ENCODE peak calls at places on chromosomes 12 and 14, in eight cellular contexts. One of them, this sample, is unnamed. For H3K9me3, the result is how much of the 10 kb centered on the place peaks cover.

GRCh38 chr12:70044170-70044569 is 199.1 kb upstream of the CNOT2 start:
- DNase-seq in pancreas: no peak
- DNase-seq in kidney: no peak
- DNase-seq in astrocyte: peak
- DNase-seq in esophagus muscularis mucosa: no peak
- DNase-seq in SJSA1: no peak
- DNase-seq in effector memory CD4-positive, alpha-beta T cell: no peak
- DNase-seq in GM23248: peak
- DNase-seq in this sample: no peak

GRCh38 chr14:96502621-96503251 is 554 bp downstream of the PAPOLA start:
- DNase-seq in astrocyte: peak
- DNase-seq in GM23248: peak
- DNase-seq in kidney: peak
- DNase-seq in esophagus muscularis mucosa: no peak
- DNase-seq in pancreas: peak
- DNase-seq in SJSA1: no peak
- DNase-seq in effector memory CD4-positive, alpha-beta T cell: no peak
- DNase-seq in this sample: no peak

GRCh38 chr14:20799444-20799843 is 3.2 kb downstream of the RNASE1 start:
- DNase-seq in effector memory CD4-positive, alpha-beta T cell: no peak
- DNase-seq in SJSA1: no peak
- DNase-seq in esophagus muscularis mucosa: no peak
- DNase-seq in astrocyte: no peak
- DNase-seq in kidney: no peak
- DNase-seq in GM23248: no peak
- DNase-seq in pancreas: no peak
- DNase-seq in this sample: no peak

GRCh38 chr14:37900582-37900981 is 305.2 kb downstream of the TTC6 start:
- DNase-seq in kidney: no peak
- DNase-seq in SJSA1: no peak
- DNase-seq in esophagus muscularis mucosa: no peak
- DNase-seq in pancreas: no peak
- DNase-seq in effector memory CD4-positive, alpha-beta T cell: no peak
- DNase-seq in astrocyte: no peak
- DNase-seq in GM23248: no peak
- DNase-seq in this sample: no peak

GRCh38 chr14:96243785-96244184 is 12.2 kb upstream of the BDKRB1 start:
- DNase-seq in SJSA1: no peak
- DNase-seq in GM23248: no peak
- DNase-seq in effector memory CD4-positive, alpha-beta T cell: no peak
- DNase-seq in kidney: no peak
- DNase-seq in esophagus muscularis mucosa: no peak
- DNase-seq in pancreas: no peak
- DNase-seq in astrocyte: no peak
- DNase-seq in this sample: no peak

GRCh38 chr14:92690171-92691011 is 58.0 kb downstream of the LGMN start:
- DNase-seq in astrocyte: peak
- DNase-seq in pancreas: peak
- DNase-seq in effector memory CD4-positive, alpha-beta T cell: no peak
- DNase-seq in esophagus muscularis mucosa: no peak
- DNase-seq in kidney: peak
- DNase-seq in SJSA1: no peak
- DNase-seq in GM23248: peak
- DNase-seq in this sample: no peak

GRCh38 chr12:89373772-89374572 is 21.7 kb upstream of the DUSP6 start:
- DNase-seq in effector memory CD4-positive, alpha-beta T cell: no peak
- DNase-seq in SJSA1: peak
- DNase-seq in astrocyte: peak
- DNase-seq in pancreas: no peak
- DNase-seq in kidney: no peak
- DNase-seq in esophagus muscularis mucosa: no peak
- DNase-seq in GM23248: peak
- DNase-seq in this sample: no peak

GRCh38 chr14:97412933-97413574 is 615.9 kb downstream of the VRK1 start:
- DNase-seq in SJSA1: no peak
- DNase-seq in pancreas: no peak
- DNase-seq in astrocyte: no peak
- DNase-seq in kidney: no peak
- DNase-seq in effector memory CD4-positive, alpha-beta T cell: no peak
- DNase-seq in GM23248: no peak
- DNase-seq in esophagus muscularis mucosa: no peak
- DNase-seq in this sample: no peak

GRCh38 chr12:80154261-80154660 is 54.9 kb downstream of the OTOGL start:
- DNase-seq in kidney: no peak
- DNase-seq in SJSA1: no peak
- DNase-seq in GM23248: no peak
- DNase-seq in esophagus muscularis mucosa: no peak
- DNase-seq in astrocyte: peak
- DNase-seq in effector memory CD4-positive, alpha-beta T cell: no peak
- DNase-seq in pancreas: no peak
- DNase-seq in this sample: no peak

GRCh38 chr12:52442600-52443061 is 8.5 kb upstream of the KRT75 start:
- DNase-seq in GM23248: peak
- DNase-seq in SJSA1: peak
- DNase-seq in kidney: no peak
- DNase-seq in effector memory CD4-positive, alpha-beta T cell: no peak
- DNase-seq in esophagus muscularis mucosa: peak
- DNase-seq in pancreas: no peak
- DNase-seq in astrocyte: peak
- DNase-seq in this sample: no peak

GRCh38 chr14:80427101-80427500 is 215.8 kb upstream of the DIO2 start:
- DNase-seq in effector memory CD4-positive, alpha-beta T cell: no peak
- DNase-seq in GM23248: peak
- DNase-seq in esophagus muscularis mucosa: no peak
- DNase-seq in pancreas: no peak
- DNase-seq in kidney: no peak
- DNase-seq in astrocyte: peak
- DNase-seq in SJSA1: no peak
- DNase-seq in this sample: no peak

GRCh38 chr12:1189163-1189562 is 198.1 kb downstream of the ERC1 start:
- DNase-seq in kidney: no peak
- DNase-seq in esophagus muscularis mucosa: no peak
- DNase-seq in GM23248: no peak
- DNase-seq in SJSA1: no peak
- DNase-seq in effector memory CD4-positive, alpha-beta T cell: no peak
- DNase-seq in pancreas: no peak
- DNase-seq in astrocyte: no peak
- DNase-seq in this sample: no peak

GRCh38 chr14:69392481-69392880 is 5.6 kb downstream of the ERH start:
- DNase-seq in GM23248: no peak
- DNase-seq in astrocyte: no peak
- DNase-seq in esophagus muscularis mucosa: no peak
- DNase-seq in kidney: no peak
- DNase-seq in effector memory CD4-positive, alpha-beta T cell: no peak
- DNase-seq in pancreas: no peak
- DNase-seq in SJSA1: no peak
- DNase-seq in this sample: no peak

GRCh38 chr14:81157431-81157830 is 63.3 kb downstream of the GTF2A1 start:
- DNase-seq in astrocyte: peak
- DNase-seq in effector memory CD4-positive, alpha-beta T cell: no peak
- DNase-seq in esophagus muscularis mucosa: no peak
- DNase-seq in pancreas: no peak
- DNase-seq in SJSA1: no peak
- DNase-seq in GM23248: peak
- DNase-seq in kidney: no peak
- DNase-seq in this sample: no peak

GRCh38 chr14:32537166-32537565 is 208.1 kb downstream of the AKAP6 start:
- DNase-seq in SJSA1: no peak
- DNase-seq in kidney: no peak
- DNase-seq in pancreas: no peak
- DNase-seq in astrocyte: no peak
- DNase-seq in esophagus muscularis mucosa: no peak
- DNase-seq in effector memory CD4-positive, alpha-beta T cell: no peak
- DNase-seq in GM23248: no peak
- DNase-seq in this sample: no peak

GRCh38 chr12:104226672-104227071 is 11.1 kb downstream of the TXNRD1 start:
- DNase-seq in pancreas: no peak
- DNase-seq in kidney: no peak
- DNase-seq in SJSA1: no peak
- DNase-seq in esophagus muscularis mucosa: no peak
- DNase-seq in effector memory CD4-positive, alpha-beta T cell: no peak
- DNase-seq in GM23248: peak
- DNase-seq in astrocyte: peak
- DNase-seq in this sample: no peak

GRCh38 chr12:14396071-14396470 is 30.6 kb downstream of the ATF7IP start:
- DNase-seq in astrocyte: no peak
- DNase-seq in GM23248: no peak
- DNase-seq in effector memory CD4-positive, alpha-beta T cell: no peak
- DNase-seq in pancreas: no peak
- DNase-seq in esophagus muscularis mucosa: no peak
- DNase-seq in SJSA1: no peak
- DNase-seq in kidney: no peak
- DNase-seq in this sample: no peak
- H3K9me3 ChIP-seq in astrocyte: under half
- H3K9me3 ChIP-seq in GM23248: under half
- H3K9me3 ChIP-seq in effector memory CD4-positive, alpha-beta T cell: under half
- H3K9me3 ChIP-seq in pancreas: under half
- H3K9me3 ChIP-seq in esophagus muscularis mucosa: under half
- H3K9me3 ChIP-seq in SJSA1: under half
- H3K9me3 ChIP-seq in kidney: under half
- H3K9me3 ChIP-seq in this sample: under half

GRCh38 chr12:131529196-131530040 is 181.5 kb upstream of the SFSWAP start:
- DNase-seq in SJSA1: no peak
- DNase-seq in esophagus muscularis mucosa: no peak
- DNase-seq in astrocyte: no peak
- DNase-seq in effector memory CD4-positive, alpha-beta T cell: no peak
- DNase-seq in pancreas: no peak
- DNase-seq in kidney: no peak
- DNase-seq in GM23248: no peak
- DNase-seq in this sample: no peak

GRCh38 chr12:131530427-131530826 is 180.5 kb upstream of the SFSWAP start:
- DNase-seq in kidney: no peak
- DNase-seq in GM23248: no peak
- DNase-seq in pancreas: no peak
- DNase-seq in effector memory CD4-positive, alpha-beta T cell: no peak
- DNase-seq in SJSA1: no peak
- DNase-seq in astrocyte: no peak
- DNase-seq in esophagus muscularis mucosa: no peak
- DNase-seq in this sample: no peak

GRCh38 chr12:131527736-131528135 is 183.2 kb upstream of the SFSWAP start:
- DNase-seq in astrocyte: no peak
- DNase-seq in GM23248: no peak
- DNase-seq in esophagus muscularis mucosa: no peak
- DNase-seq in pancreas: no peak
- DNase-seq in SJSA1: no peak
- DNase-seq in kidney: no peak
- DNase-seq in effector memory CD4-positive, alpha-beta T cell: no peak
- DNase-seq in this sample: no peak

GRCh38 chr12:131528144-131528543 is 182.7 kb upstream of the SFSWAP start:
- DNase-seq in esophagus muscularis mucosa: no peak
- DNase-seq in astrocyte: no peak
- DNase-seq in SJSA1: no peak
- DNase-seq in GM23248: no peak
- DNase-seq in effector memory CD4-positive, alpha-beta T cell: no peak
- DNase-seq in kidney: no peak
- DNase-seq in pancreas: no peak
- DNase-seq in this sample: no peak

GRCh38 chr12:131530041-131530332 is 180.9 kb upstream of the SFSWAP start:
- DNase-seq in effector memory CD4-positive, alpha-beta T cell: no peak
- DNase-seq in pancreas: no peak
- DNase-seq in astrocyte: no peak
- DNase-seq in SJSA1: no peak
- DNase-seq in esophagus muscularis mucosa: no peak
- DNase-seq in kidney: no peak
- DNase-seq in GM23248: no peak
- DNase-seq in this sample: no peak
- H3K9me3 ChIP-seq in effector memory CD4-positive, alpha-beta T cell: under half
- H3K9me3 ChIP-seq in pancreas: under half
- H3K9me3 ChIP-seq in astrocyte: under half
- H3K9me3 ChIP-seq in SJSA1: under half
- H3K9me3 ChIP-seq in esophagus muscularis mucosa: under half
- H3K9me3 ChIP-seq in kidney: under half
- H3K9me3 ChIP-seq in GM23248: under half
- H3K9me3 ChIP-seq in this sample: under half

GRCh38 chr12:92221916-92222315 is 76.3 kb upstream of the BTG1 start:
- DNase-seq in SJSA1: no peak
- DNase-seq in kidney: no peak
- DNase-seq in effector memory CD4-positive, alpha-beta T cell: no peak
- DNase-seq in astrocyte: no peak
- DNase-seq in esophagus muscularis mucosa: no peak
- DNase-seq in pancreas: no peak
- DNase-seq in GM23248: no peak
- DNase-seq in this sample: no peak

GRCh38 chr12:92226036-92226661 is 80.5 kb upstream of the BTG1 start:
- DNase-seq in kidney: no peak
- DNase-seq in effector memory CD4-positive, alpha-beta T cell: no peak
- DNase-seq in esophagus muscularis mucosa: no peak
- DNase-seq in SJSA1: no peak
- DNase-seq in GM23248: peak
- DNase-seq in astrocyte: peak
- DNase-seq in pancreas: no peak
- DNase-seq in this sample: no peak

GRCh38 chr12:92224685-92225331 is 79.2 kb upstream of the BTG1 start:
- DNase-seq in effector memory CD4-positive, alpha-beta T cell: no peak
- DNase-seq in kidney: no peak
- DNase-seq in esophagus muscularis mucosa: no peak
- DNase-seq in astrocyte: peak
- DNase-seq in pancreas: no peak
- DNase-seq in SJSA1: peak
- DNase-seq in GM23248: peak
- DNase-seq in this sample: no peak

DNA sequence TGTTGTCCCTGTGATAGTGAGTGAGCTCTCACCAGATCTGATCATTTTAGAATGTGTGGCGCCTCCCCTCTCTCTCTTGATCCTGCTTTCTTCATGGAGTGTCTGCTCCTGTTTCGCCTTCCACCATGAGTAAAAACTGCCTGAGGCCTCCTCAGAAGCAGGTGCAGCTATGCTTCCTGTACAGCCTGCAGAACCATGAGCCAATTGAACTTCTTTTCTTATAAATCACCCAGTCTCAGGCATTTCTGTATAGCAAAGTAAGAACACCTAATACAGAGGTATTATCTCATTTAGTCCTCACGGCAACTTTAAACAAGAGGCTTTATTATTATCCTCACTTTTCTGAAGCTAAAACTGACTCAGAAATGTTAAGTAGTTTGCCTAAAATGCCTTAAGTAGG is 81.3 kb upstream of the BTG1 start:
- DNase-seq in esophagus muscularis mucosa: no peak
- DNase-seq in SJSA1: no peak
- DNase-seq in GM23248: no peak
- DNase-seq in effector memory CD4-positive, alpha-beta T cell: no peak
- DNase-seq in astrocyte: no peak
- DNase-seq in kidney: no peak
- DNase-seq in pancreas: no peak
- DNase-seq in this sample: no peak
- H3K9me3 ChIP-seq in esophagus muscularis mucosa: under half
- H3K9me3 ChIP-seq in SJSA1: under half
- H3K9me3 ChIP-seq in GM23248: under half
- H3K9me3 ChIP-seq in effector memory CD4-positive, alpha-beta T cell: under half
- H3K9me3 ChIP-seq in astrocyte: under half
- H3K9me3 ChIP-seq in kidney: under half
- H3K9me3 ChIP-seq in pancreas: under half
- H3K9me3 ChIP-seq in this sample: under half

DNA sequence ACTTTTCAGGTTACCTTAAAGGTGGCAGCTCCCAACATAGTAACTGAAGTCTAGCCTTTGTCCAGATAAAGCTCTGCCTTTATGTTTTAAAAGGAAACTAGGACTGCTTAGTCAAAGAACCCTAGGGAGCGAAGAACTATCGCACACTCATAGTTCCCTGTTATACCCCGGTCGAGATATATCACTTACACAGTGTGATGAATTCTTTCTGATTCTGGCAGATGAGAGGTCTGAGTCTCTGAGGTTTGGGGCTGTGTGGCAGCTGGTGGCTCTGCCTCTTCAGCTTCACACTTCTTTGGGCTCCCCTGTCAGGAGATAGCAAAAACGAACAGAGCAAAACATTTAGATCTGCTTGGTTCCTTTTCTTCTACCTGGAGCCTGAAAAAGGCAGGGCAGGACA is 17.0 kb downstream of the ACIN1 start:
- DNase-seq in GM23248: peak
- DNase-seq in astrocyte: no peak
- DNase-seq in SJSA1: no peak
- DNase-seq in kidney: no peak
- DNase-seq in pancreas: no peak
- DNase-seq in esophagus muscularis mucosa: no peak
- DNase-seq in effector memory CD4-positive, alpha-beta T cell: no peak
- DNase-seq in this sample: no peak
- H3K9me3 ChIP-seq in GM23248: under half
- H3K9me3 ChIP-seq in astrocyte: under half
- H3K9me3 ChIP-seq in SJSA1: under half
- H3K9me3 ChIP-seq in kidney: under half
- H3K9me3 ChIP-seq in pancreas: under half
- H3K9me3 ChIP-seq in esophagus muscularis mucosa: under half
- H3K9me3 ChIP-seq in effector memory CD4-positive, alpha-beta T cell: under half
- H3K9me3 ChIP-seq in this sample: under half